ENCODE peak calls at places on chromosome 11, in four cellular contexts. One of them, this sample, is unnamed.

GRCh38 chr11:26199341-26199740 is 132.6 kb upstream of the ANO3 start:
- DNase-seq in astrocyte of the cerebellum: peak; percentile 51
- DNase-seq in astrocyte of the spinal cord: peak; percentile 71
- DNase-seq in foreskin fibroblast: peak; percentile 66
- DNase-seq in this sample: no peak

GRCh38 chr11:74570266-74571061 is 21.9 kb upstream of the POLD3 start:
- DNase-seq in astrocyte of the spinal cord: peak; percentile 38
- DNase-seq in foreskin fibroblast: peak; percentile 64
- DNase-seq in astrocyte of the cerebellum: peak; percentile 29
- DNase-seq in this sample: peak; percentile 66

GRCh38 chr11:86313793-86314192 is 11.8 kb downstream of the HIKESHI start:
- DNase-seq in astrocyte of the cerebellum: no peak
- DNase-seq in astrocyte of the spinal cord: no peak
- DNase-seq in foreskin fibroblast: no peak
- DNase-seq in this sample: no peak

GRCh38 chr11:34656062-34656720 is 35.3 kb downstream of the EHF start:
- DNase-seq in foreskin fibroblast: no peak
- DNase-seq in astrocyte of the cerebellum: no peak
- DNase-seq in astrocyte of the spinal cord: peak; percentile 29
- DNase-seq in this sample: no peak

GRCh38 chr11:86931059-86931964 is 23.9 kb downstream of the FZD4 start:
- DNase-seq in astrocyte of the spinal cord: no peak
- DNase-seq in foreskin fibroblast: peak; percentile 64
- DNase-seq in astrocyte of the cerebellum: no peak
- DNase-seq in this sample: no peak

GRCh38 chr11:111540114-111540920 is at the start of gene LAYN:
- DNase-seq in foreskin fibroblast: peak; percentile 88
- DNase-seq in astrocyte of the cerebellum: no peak
- DNase-seq in astrocyte of the spinal cord: peak; percentile 61
- DNase-seq in this sample: no peak

GRCh38 chr11:47917643-47918369 is 62.6 kb upstream of the PTPRJ start:
- DNase-seq in astrocyte of the cerebellum: no peak
- DNase-seq in astrocyte of the spinal cord: peak; percentile 49
- DNase-seq in foreskin fibroblast: peak; percentile 67
- DNase-seq in this sample: peak; percentile 69

GRCh38 chr11:21007297-21007696 is 337.9 kb downstream of the NELL1 start:
- DNase-seq in foreskin fibroblast: no peak
- DNase-seq in astrocyte of the cerebellum: no peak
- DNase-seq in astrocyte of the spinal cord: no peak
- DNase-seq in this sample: no peak

GRCh38 chr11:76160856-76161255 is 45.4 kb downstream of the WNT11 start:
- DNase-seq in astrocyte of the cerebellum: no peak
- DNase-seq in foreskin fibroblast: no peak
- DNase-seq in astrocyte of the spinal cord: no peak
- DNase-seq in this sample: no peak

GRCh38 chr11:122632178-122632824 is 23.2 kb upstream of the UBASH3B start:
- DNase-seq in astrocyte of the cerebellum: no peak
- DNase-seq in foreskin fibroblast: no peak
- DNase-seq in astrocyte of the spinal cord: no peak
- DNase-seq in this sample: no peak

GRCh38 chr11:69295995-69296889 is 2.3 kb downstream of the MYEOV start:
- DNase-seq in astrocyte of the spinal cord: peak; percentile 29
- DNase-seq in astrocyte of the cerebellum: no peak
- DNase-seq in foreskin fibroblast: peak; percentile 87
- DNase-seq in this sample: no peak

GRCh38 chr11:69950120-69950519 is 128.0 kb upstream of the ANO1 start:
- DNase-seq in astrocyte of the spinal cord: peak; percentile 12
- DNase-seq in foreskin fibroblast: no peak
- DNase-seq in astrocyte of the cerebellum: no peak
- DNase-seq in this sample: peak; percentile 19

GRCh38 chr11:114172871-114173444 is 113.4 kb downstream of the ZBTB16 start:
- DNase-seq in astrocyte of the cerebellum: no peak
- DNase-seq in foreskin fibroblast: no peak
- DNase-seq in astrocyte of the spinal cord: no peak
- DNase-seq in this sample: no peak

GRCh38 chr11:6646040-6646439 is 9.6 kb downstream of the DCHS1 start:
- DNase-seq in astrocyte of the spinal cord: peak; percentile 49
- DNase-seq in foreskin fibroblast: peak; percentile 92
- DNase-seq in astrocyte of the cerebellum: no peak
- DNase-seq in this sample: peak; percentile 60
- H3K4me3 ChIP-seq in astrocyte of the spinal cord: no peak overlapping the region
- H3K4me3 ChIP-seq in foreskin fibroblast: peak overlapping the region; percentile 39
- H3K4me3 ChIP-seq in astrocyte of the cerebellum: no peak overlapping the region
- H3K4me3 ChIP-seq in this sample: no peak overlapping the region

GRCh38 chr11:32391965-32392553 is 43.3 kb downstream of the WT1 start:
- DNase-seq in astrocyte of the cerebellum: peak; percentile 58
- DNase-seq in astrocyte of the spinal cord: peak; percentile 77
- DNase-seq in foreskin fibroblast: no peak
- DNase-seq in this sample: peak; percentile 24
- TF ChIP-seq CTCF in astrocyte of the cerebellum: no peak
- TF ChIP-seq CTCF in astrocyte of the spinal cord: no peak
- TF ChIP-seq CTCF in foreskin fibroblast: no peak
- TF ChIP-seq CTCF in this sample: no peak

DNA sequence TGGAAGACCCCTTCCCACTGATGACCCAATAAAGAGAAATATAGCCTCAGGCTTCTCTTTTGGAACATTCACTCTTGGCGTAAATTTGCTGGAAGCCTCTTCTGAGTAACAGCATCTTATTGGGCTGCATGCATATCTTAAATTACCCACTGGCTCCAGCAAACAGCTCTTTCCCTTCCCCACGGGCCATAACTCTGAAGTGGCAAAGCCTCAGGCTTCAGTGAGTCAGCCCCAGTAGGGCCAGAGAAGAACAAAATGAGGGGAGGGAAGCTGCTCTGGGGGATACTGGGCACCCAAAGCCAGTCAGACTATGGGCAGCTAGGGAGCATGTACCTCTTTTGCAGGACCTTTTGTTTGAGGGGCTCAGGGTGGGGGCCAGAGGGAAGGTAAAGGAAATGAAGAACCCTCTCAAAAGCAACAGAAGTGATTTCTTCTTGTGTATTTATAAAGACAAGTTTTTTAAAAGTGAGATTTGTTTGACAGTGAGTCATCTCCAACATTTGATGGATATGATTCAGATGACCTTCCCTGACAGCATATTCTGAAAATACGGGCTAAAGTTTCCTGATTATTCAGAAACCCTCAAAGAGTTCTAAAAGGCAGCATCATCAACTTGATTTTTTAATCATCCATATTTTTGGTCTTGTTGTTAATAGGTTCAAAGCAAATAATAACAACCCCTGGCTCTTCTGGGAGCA is 203.4 kb downstream of the KIF18A start:
- DNase-seq in foreskin fibroblast: peak; percentile 76
- DNase-seq in astrocyte of the spinal cord: peak; percentile 82
- DNase-seq in astrocyte of the cerebellum: no peak
- DNase-seq in this sample: no peak
- H3K4me3 ChIP-seq in foreskin fibroblast: no peak overlapping the region
- H3K4me3 ChIP-seq in astrocyte of the spinal cord: no peak overlapping the region
- H3K4me3 ChIP-seq in astrocyte of the cerebellum: no peak overlapping the region
- H3K4me3 ChIP-seq in this sample: no peak overlapping the region

GRCh38 chr11:3972431-3972830 is 117.0 kb downstream of the STIM1 start:
- DNase-seq in foreskin fibroblast: no peak
- DNase-seq in astrocyte of the cerebellum: no peak
- DNase-seq in astrocyte of the spinal cord: no peak
- DNase-seq in this sample: no peak
- TF ChIP-seq CTCF in foreskin fibroblast: no peak
- TF ChIP-seq CTCF in astrocyte of the cerebellum: no peak
- TF ChIP-seq CTCF in astrocyte of the spinal cord: no peak
- TF ChIP-seq CTCF in this sample: no peak

GRCh38 chr11:102485095-102485722 is 32.6 kb upstream of the TMEM123 start:
- DNase-seq in foreskin fibroblast: peak; percentile 57
- DNase-seq in astrocyte of the spinal cord: no peak
- DNase-seq in astrocyte of the cerebellum: no peak
- DNase-seq in this sample: no peak
- H3K4me3 ChIP-seq in foreskin fibroblast: no peak overlapping the region
- H3K4me3 ChIP-seq in astrocyte of the spinal cord: no peak overlapping the region
- H3K4me3 ChIP-seq in astrocyte of the cerebellum: no peak overlapping the region
- H3K4me3 ChIP-seq in this sample: no peak overlapping the region

GRCh38 chr11:67083786-67084366 is 27.2 kb downstream of the RHOD start:
- DNase-seq in astrocyte of the spinal cord: no peak
- DNase-seq in foreskin fibroblast: no peak
- DNase-seq in astrocyte of the cerebellum: no peak
- DNase-seq in this sample: no peak

GRCh38 chr11:67079065-67079464 is 22.4 kb downstream of the RHOD start:
- DNase-seq in astrocyte of the spinal cord: no peak
- DNase-seq in foreskin fibroblast: no peak
- DNase-seq in astrocyte of the cerebellum: no peak
- DNase-seq in this sample: peak; percentile 78

GRCh38 chr11:67085617-67086016 is 29.0 kb downstream of the RHOD start:
- DNase-seq in astrocyte of the spinal cord: no peak
- DNase-seq in astrocyte of the cerebellum: no peak
- DNase-seq in foreskin fibroblast: no peak
- DNase-seq in this sample: no peak

DNA sequence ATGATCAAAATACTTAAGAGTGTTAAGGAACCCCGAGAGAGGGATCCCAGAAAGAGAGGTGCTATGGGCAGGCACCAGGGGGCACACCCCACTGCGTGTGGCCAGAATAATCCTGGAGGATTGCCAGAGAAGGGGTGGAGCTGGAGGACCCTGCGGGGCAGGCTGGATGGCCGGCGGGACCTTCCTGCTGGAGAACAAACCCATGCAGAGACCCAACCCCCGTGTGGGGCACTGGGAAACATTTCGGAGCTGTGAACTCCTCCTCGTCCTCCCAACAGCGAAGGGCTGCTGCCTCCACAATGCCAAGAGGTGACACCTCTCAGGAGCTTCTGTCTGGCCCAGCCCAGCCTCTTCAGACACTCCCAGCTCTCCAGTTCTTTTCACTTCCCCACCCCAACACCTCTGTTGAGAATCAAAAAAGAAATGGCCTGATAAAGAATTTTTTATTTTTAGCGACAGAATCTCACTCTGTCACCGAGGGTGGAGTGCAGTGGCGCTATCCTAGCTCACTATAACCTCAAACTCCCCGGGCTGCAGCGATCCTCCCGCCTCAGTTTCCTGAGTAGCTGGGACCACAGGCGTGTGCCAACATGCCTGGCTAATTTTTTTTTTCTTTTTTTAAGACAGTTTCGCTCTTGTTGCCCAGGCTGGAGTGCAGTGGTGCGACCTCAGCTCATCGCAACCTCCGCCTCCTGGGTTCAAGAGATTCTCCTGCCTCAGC is 25.6 kb downstream of the RHOD start:
- DNase-seq in foreskin fibroblast: peak; percentile 16
- DNase-seq in astrocyte of the spinal cord: no peak
- DNase-seq in astrocyte of the cerebellum: no peak
- DNase-seq in this sample: peak; percentile 39
- TF ChIP-seq CTCF in foreskin fibroblast: no peak
- TF ChIP-seq CTCF in astrocyte of the spinal cord: no peak
- TF ChIP-seq CTCF in astrocyte of the cerebellum: no peak
- TF ChIP-seq CTCF in this sample: no peak

GRCh38 chr11:2460540-2461252 is 15.9 kb downstream of the KCNQ1 start:
- DNase-seq in astrocyte of the cerebellum: no peak
- DNase-seq in astrocyte of the spinal cord: no peak
- DNase-seq in foreskin fibroblast: no peak
- DNase-seq in this sample: no peak
- H3K4me3 ChIP-seq in astrocyte of the cerebellum: no peak overlapping the region
- H3K4me3 ChIP-seq in astrocyte of the spinal cord: no peak overlapping the region
- H3K4me3 ChIP-seq in foreskin fibroblast: no peak overlapping the region
- H3K4me3 ChIP-seq in this sample: no peak overlapping the region

GRCh38 chr11:126585388-126586302 is 230.2 kb downstream of the ST3GAL4 start:
- DNase-seq in foreskin fibroblast: peak; percentile 96
- DNase-seq in astrocyte of the cerebellum: peak; percentile 92
- DNase-seq in astrocyte of the spinal cord: peak; percentile 96
- DNase-seq in this sample: no peak
- TF ChIP-seq CTCF in foreskin fibroblast: no peak
- TF ChIP-seq CTCF in astrocyte of the cerebellum: no peak
- TF ChIP-seq CTCF in astrocyte of the spinal cord: no peak
- TF ChIP-seq CTCF in this sample: no peak

DNA sequence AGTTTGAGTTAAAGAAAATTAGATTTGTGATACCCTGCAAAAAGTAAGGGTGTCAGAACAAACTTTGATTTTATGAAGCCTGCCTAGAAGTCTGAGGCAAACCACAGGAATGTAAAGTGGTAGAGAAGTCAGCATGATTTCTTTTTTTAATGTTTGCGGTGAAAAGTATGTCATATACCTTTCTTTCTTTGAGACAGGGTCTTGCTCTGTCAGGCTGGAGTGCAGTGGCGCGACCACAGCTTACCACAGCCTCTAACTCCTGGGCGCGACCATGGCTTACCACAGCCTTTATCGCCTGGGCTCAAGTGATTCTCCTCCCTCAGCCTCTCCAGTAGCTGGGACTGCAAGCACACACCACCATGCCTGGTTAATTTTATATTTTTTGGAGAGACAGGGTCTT is 4.7 kb downstream of the API5 start:
- DNase-seq in astrocyte of the spinal cord: peak; percentile 68
- DNase-seq in astrocyte of the cerebellum: peak; percentile 70
- DNase-seq in foreskin fibroblast: no peak
- DNase-seq in this sample: peak; percentile 72
- H3K4me3 ChIP-seq in astrocyte of the spinal cord: no peak overlapping the region
- H3K4me3 ChIP-seq in astrocyte of the cerebellum: no peak overlapping the region
- H3K4me3 ChIP-seq in foreskin fibroblast: no peak overlapping the region
- H3K4me3 ChIP-seq in this sample: no peak overlapping the region

DNA sequence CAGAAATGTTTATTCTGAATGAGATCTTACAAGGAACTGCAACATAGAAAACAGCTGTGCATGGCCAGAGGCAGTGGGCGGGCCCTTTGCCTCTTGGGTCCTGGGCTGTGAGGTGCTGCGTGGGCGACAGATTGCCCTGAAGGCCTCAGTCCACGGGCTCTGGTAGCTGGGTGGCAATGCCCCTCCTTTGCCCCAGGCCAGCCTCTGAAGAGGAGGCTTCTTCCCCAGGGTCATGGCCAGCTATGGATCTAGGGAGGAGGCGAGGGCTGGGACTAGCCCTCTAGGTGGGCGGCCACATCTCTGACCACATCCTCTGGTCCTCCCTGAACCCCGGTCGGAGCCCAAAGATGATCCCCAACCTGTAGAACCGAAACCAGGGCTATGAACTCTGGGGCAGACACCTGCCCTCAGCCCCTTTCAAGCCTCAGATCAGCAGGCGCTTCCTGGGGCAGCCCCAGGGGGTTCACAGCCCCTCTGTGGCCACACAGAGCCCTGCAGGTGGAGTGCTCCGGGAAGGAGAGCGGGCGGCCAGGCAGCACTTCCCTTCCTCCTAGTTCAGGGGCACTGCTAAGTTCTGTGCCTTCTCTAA is 6.6 kb upstream of the CDC42BPG start:
- DNase-seq in foreskin fibroblast: peak; percentile 90
- DNase-seq in astrocyte of the spinal cord: no peak
- DNase-seq in astrocyte of the cerebellum: no peak
- DNase-seq in this sample: peak; percentile 96
- TF ChIP-seq CTCF in foreskin fibroblast: no peak
- TF ChIP-seq CTCF in astrocyte of the spinal cord: no peak
- TF ChIP-seq CTCF in astrocyte of the cerebellum: no peak
- TF ChIP-seq CTCF in this sample: peak; percentile 30